ENCODE peak calls at places on chromosomes 12 and 14, in seven cellular contexts. One of them, this sample, is unnamed.

GRCh38 chr14:97138801-97139200 is 341.6 kb downstream of the VRK1 start:
- DNase-seq in suprapubic skin: no peak
- DNase-seq in GM12878: no peak
- DNase-seq in spleen: no peak
- DNase-seq in IMR-90: no peak
- DNase-seq in stomach: no peak
- DNase-seq in heart left ventricle: no peak
- DNase-seq in this sample: no peak

GRCh38 chr12:66919466-66919865 is 240.6 kb upstream of the GRIP1 start:
- DNase-seq in suprapubic skin: no peak
- DNase-seq in GM12878: no peak
- DNase-seq in spleen: no peak
- DNase-seq in IMR-90: no peak
- DNase-seq in stomach: no peak
- DNase-seq in heart left ventricle: no peak
- DNase-seq in this sample: no peak

GRCh38 chr14:74963705-74964271 is 8.4 kb upstream of the PGF start:
- DNase-seq in suprapubic skin: no peak
- DNase-seq in GM12878: no peak
- DNase-seq in spleen: peak; percentile 36
- DNase-seq in IMR-90: peak; percentile 76
- DNase-seq in stomach: no peak
- DNase-seq in heart left ventricle: no peak
- DNase-seq in this sample: no peak

GRCh38 chr14:77195766-77196165 is 14.2 kb downstream of the TMEM63C start:
- DNase-seq in suprapubic skin: no peak
- DNase-seq in GM12878: no peak
- DNase-seq in spleen: peak; percentile 57
- DNase-seq in IMR-90: no peak
- DNase-seq in stomach: no peak
- DNase-seq in heart left ventricle: no peak
- DNase-seq in this sample: no peak

GRCh38 chr14:78835052-78835451 is 664.9 kb downstream of the NRXN3 start:
- DNase-seq in suprapubic skin: no peak
- DNase-seq in GM12878: no peak
- DNase-seq in spleen: no peak
- DNase-seq in IMR-90: no peak
- DNase-seq in stomach: no peak
- DNase-seq in heart left ventricle: no peak
- DNase-seq in this sample: no peak

GRCh38 chr12:76247992-76248391 is 100.2 kb downstream of the BBS10 start:
- DNase-seq in suprapubic skin: no peak
- DNase-seq in GM12878: no peak
- DNase-seq in spleen: no peak
- DNase-seq in IMR-90: no peak
- DNase-seq in stomach: no peak
- DNase-seq in heart left ventricle: no peak
- DNase-seq in this sample: no peak

GRCh38 chr14:74216671-74217070 is 22.6 kb upstream of the VSX2 start:
- DNase-seq in suprapubic skin: no peak
- DNase-seq in GM12878: no peak
- DNase-seq in spleen: no peak
- DNase-seq in IMR-90: no peak
- DNase-seq in stomach: no peak
- DNase-seq in heart left ventricle: no peak
- DNase-seq in this sample: no peak

GRCh38 chr14:67428501-67429031 is 16.6 kb upstream of the PLEK2 start:
- DNase-seq in suprapubic skin: no peak
- DNase-seq in GM12878: no peak
- DNase-seq in spleen: no peak
- DNase-seq in IMR-90: peak; percentile 75
- DNase-seq in stomach: peak; percentile 54
- DNase-seq in heart left ventricle: no peak
- DNase-seq in this sample: no peak

GRCh38 chr12:100229036-100229635 is 28.5 kb downstream of the ACTR6 start:
- DNase-seq in suprapubic skin: no peak
- DNase-seq in GM12878: peak; percentile 1
- DNase-seq in spleen: no peak
- DNase-seq in IMR-90: peak; percentile 13
- DNase-seq in stomach: no peak
- DNase-seq in heart left ventricle: no peak
- DNase-seq in this sample: no peak

GRCh38 chr12:67710582-67710981 is 62.0 kb downstream of the DYRK2 start:
- DNase-seq in suprapubic skin: no peak
- DNase-seq in GM12878: peak; percentile 64
- DNase-seq in spleen: no peak
- DNase-seq in IMR-90: peak; percentile 62
- DNase-seq in stomach: peak; percentile 59
- DNase-seq in heart left ventricle: no peak
- DNase-seq in this sample: no peak

GRCh38 chr14:90755661-90756304 is 60.4 kb downstream of the TTC7B start:
- DNase-seq in suprapubic skin: no peak
- DNase-seq in GM12878: no peak
- DNase-seq in spleen: no peak
- DNase-seq in IMR-90: peak; percentile 38
- DNase-seq in stomach: no peak
- DNase-seq in heart left ventricle: no peak
- DNase-seq in this sample: no peak

GRCh38 chr12:90360300-90360699 is 594.7 kb downstream of the CCER1 start:
- DNase-seq in suprapubic skin: no peak
- DNase-seq in GM12878: no peak
- DNase-seq in spleen: no peak
- DNase-seq in IMR-90: no peak
- DNase-seq in stomach: no peak
- DNase-seq in heart left ventricle: no peak
- DNase-seq in this sample: no peak

GRCh38 chr12:90355701-90356345 is 599.2 kb downstream of the CCER1 start:
- DNase-seq in suprapubic skin: no peak
- DNase-seq in GM12878: no peak
- DNase-seq in spleen: no peak
- DNase-seq in IMR-90: no peak
- DNase-seq in stomach: no peak
- DNase-seq in heart left ventricle: no peak
- DNase-seq in this sample: no peak
- H3K27ac ChIP-seq in suprapubic skin: no peak overlapping the region
- H3K27ac ChIP-seq in GM12878: no peak overlapping the region
- H3K27ac ChIP-seq in spleen: no peak overlapping the region
- H3K27ac ChIP-seq in IMR-90: no peak overlapping the region
- H3K27ac ChIP-seq in stomach: no peak overlapping the region
- H3K27ac ChIP-seq in heart left ventricle: no peak overlapping the region
- H3K27ac ChIP-seq in this sample: no peak overlapping the region

DNA sequence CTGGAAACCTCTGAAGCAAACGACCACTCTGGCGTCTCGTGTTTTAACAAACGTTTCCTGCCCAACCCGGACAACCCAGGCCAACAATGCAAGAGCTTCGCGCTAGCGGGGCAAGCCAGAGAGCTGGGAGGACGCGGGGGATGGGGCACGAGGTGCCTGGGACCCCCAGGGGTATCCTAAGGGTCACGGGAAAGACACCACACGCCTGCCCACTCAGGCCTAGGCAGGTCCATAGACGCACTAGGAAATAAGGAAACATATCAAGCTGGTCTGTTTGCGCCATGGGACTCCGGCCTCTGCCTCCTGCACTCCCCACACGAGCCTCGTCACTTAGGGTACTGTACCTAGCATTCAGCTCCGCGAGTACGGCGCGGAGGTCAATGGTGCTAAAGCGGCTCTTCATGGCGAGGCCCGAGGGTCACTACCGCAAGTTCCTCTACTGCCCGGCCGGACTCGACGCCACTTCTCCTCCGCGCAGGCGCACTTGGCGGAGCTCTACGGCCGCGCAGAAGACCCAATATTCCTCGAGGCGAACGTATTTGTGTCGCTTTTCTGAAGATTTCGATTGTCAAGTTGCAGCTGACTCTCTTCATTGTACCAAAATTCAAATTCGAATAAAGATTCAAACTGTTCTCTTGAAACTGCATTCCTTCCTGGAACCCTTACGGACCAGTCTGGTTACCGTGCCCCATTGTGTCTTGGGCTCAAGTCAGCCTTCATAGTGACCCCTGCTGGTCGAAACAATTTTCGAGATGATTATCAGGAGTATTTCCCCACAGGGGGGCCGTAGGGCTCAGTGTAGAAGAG is at the start of gene NEMF:
- DNase-seq in suprapubic skin: peak; percentile 86
- DNase-seq in GM12878: peak; percentile 92
- DNase-seq in spleen: peak; percentile 94
- DNase-seq in IMR-90: peak; percentile 83
- DNase-seq in stomach: peak; percentile 89
- DNase-seq in heart left ventricle: peak; percentile 91
- DNase-seq in this sample: peak; percentile 87
- TF ChIP-seq POLR2A in suprapubic skin: no peak
- TF ChIP-seq POLR2A in GM12878: peak; percentile 89
- TF ChIP-seq POLR2A in spleen: peak; percentile 37
- TF ChIP-seq POLR2A in IMR-90: peak; percentile 69
- TF ChIP-seq POLR2A in stomach: peak; percentile 64
- TF ChIP-seq POLR2A in heart left ventricle: peak; percentile 43
- TF ChIP-seq POLR2A in this sample: peak; percentile 43

DNA sequence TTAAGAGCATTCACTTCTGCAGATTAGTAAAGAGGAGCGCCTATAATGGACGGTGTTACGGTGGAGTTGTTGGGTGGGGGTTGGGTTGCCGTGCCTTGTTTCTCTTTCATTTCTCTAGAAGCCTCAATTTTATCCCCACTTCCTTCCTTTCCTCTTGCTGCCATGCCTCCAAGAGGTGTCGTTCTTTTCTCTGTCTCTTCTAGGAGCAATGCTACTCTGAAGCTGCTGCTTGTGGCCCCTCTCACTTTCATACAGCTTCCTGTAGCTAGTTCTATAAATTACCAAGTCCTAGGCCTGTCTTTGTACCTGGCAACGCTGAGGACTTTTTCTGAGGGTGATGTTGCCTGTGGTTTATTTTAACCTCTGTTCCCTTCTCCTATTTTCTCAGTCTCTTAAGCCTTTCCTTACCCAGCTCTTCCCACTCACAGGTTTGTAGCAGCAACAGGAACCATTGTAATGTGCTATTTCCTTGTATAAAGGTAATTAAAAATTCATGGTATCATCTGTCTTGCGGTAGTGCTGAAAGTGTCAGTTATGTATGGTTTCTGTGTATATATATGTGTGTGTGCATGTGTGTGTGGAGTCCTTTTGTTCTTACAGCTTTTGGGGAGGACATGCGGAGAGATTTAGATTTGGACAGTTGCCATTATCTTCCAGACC is 44.0 kb downstream of the DDHD1 start:
- DNase-seq in suprapubic skin: no peak
- DNase-seq in GM12878: peak; percentile 82
- DNase-seq in spleen: no peak
- DNase-seq in IMR-90: no peak
- DNase-seq in stomach: no peak
- DNase-seq in heart left ventricle: no peak
- DNase-seq in this sample: no peak
- H3K4me3 ChIP-seq in suprapubic skin: peak overlapping the region; percentile 38
- H3K4me3 ChIP-seq in GM12878: peak overlapping the region; percentile 63
- H3K4me3 ChIP-seq in spleen: peak overlapping the region; percentile 6
- H3K4me3 ChIP-seq in IMR-90: no peak overlapping the region
- H3K4me3 ChIP-seq in stomach: peak overlapping the region; percentile 25
- H3K4me3 ChIP-seq in heart left ventricle: peak overlapping the region; percentile 9
- H3K4me3 ChIP-seq in this sample: no peak overlapping the region

DNA sequence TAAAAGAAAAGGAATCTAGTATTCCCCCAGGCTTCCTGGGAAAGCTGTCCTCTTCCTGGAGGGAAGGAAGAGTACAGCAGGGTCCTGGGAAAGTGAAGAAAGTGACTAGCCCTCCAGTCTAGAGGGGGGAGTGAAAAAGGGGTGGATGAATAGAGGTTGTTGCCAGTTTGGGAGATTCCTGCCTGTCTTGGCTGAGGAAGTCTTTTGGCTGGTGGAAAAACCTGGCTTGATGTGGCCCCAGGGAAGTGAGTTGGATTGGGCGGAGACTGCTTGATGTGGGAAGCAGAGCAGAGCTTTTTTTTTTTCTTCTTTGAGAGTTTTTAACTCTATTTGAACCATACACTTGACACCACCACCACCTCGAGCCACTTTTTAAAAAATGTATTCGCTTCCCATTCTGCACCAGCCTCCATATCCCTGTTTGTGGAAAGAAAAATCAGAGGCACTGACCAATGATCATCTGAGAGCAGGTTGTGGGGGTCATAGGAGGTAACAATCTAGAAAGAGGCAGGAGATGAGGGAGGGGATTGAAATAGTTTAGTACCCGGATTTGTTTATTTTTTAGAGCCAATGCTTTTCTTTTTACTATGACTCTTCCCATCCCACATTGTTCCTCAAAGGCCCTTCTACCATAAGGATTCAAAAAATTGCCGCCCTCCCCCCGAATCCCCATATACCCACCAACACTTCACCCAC is 718 bp upstream of the DTX3 start:
- DNase-seq in suprapubic skin: no peak
- DNase-seq in GM12878: no peak
- DNase-seq in spleen: no peak
- DNase-seq in IMR-90: peak; percentile 39
- DNase-seq in stomach: no peak
- DNase-seq in heart left ventricle: peak; percentile 66
- DNase-seq in this sample: peak; percentile 61
- H3K27ac ChIP-seq in suprapubic skin: peak overlapping the region; percentile 81
- H3K27ac ChIP-seq in GM12878: no peak overlapping the region
- H3K27ac ChIP-seq in spleen: peak overlapping the region; percentile 88
- H3K27ac ChIP-seq in IMR-90: peak overlapping the region; percentile 85
- H3K27ac ChIP-seq in stomach: peak overlapping the region; percentile 91
- H3K27ac ChIP-seq in heart left ventricle: peak overlapping the region; percentile 88
- H3K27ac ChIP-seq in this sample: peak overlapping the region; percentile 94

DNA sequence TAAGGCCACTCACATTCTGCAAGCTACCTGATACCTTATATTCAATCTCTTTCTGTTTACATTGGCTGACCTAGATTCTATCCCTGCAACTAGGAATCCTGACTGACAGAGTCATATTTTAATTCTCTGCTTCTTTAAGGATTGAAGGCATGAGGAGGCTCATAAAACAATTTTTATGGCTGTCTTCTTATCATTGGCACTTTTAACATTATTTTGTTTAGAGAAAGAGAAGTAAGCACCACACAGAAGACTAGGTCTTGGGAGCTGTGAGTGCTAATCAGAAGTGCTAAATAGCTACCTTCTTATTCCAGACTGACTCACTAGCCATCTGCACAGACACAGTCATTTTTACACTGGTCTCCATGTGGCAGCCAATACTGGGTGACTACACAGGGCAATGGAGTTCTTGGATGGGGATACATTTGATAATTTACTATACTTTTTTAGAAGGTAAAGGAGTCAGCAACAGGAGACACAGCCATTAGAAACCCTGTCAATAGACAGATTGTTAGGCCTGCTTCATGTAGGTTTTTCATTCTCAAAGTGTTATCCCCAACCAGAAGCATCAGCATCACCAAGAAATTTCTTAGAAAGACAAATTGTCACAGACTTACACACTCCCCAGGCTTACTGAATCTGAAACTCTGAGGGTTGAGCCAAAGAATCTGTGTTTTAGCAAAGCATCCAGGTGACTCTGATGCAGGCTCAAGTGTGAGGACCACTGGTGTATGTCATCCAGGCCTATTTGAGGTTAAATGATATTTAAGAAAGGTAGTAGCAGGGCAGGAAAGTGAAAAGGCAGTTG is 214.1 kb downstream of the DUSP6 start:
- DNase-seq in suprapubic skin: no peak
- DNase-seq in GM12878: no peak
- DNase-seq in spleen: no peak
- DNase-seq in IMR-90: peak; percentile 43
- DNase-seq in stomach: no peak
- DNase-seq in heart left ventricle: no peak
- DNase-seq in this sample: no peak
- TF ChIP-seq POLR2A in suprapubic skin: no peak
- TF ChIP-seq POLR2A in GM12878: no peak
- TF ChIP-seq POLR2A in spleen: no peak
- TF ChIP-seq POLR2A in IMR-90: no peak
- TF ChIP-seq POLR2A in stomach: no peak
- TF ChIP-seq POLR2A in heart left ventricle: no peak
- TF ChIP-seq POLR2A in this sample: no peak

This sample was measured in ovary.